ENCODE peak calls at places on chromosome 16, in eight cellular contexts. L is right cardiac atrium; J is nephron progenitor cell; D is non-pigmented ciliary epithelial cell; K is stimulated activated CD4-positive, alpha-beta T cell treated with anti-CD3 and anti-CD28 coated beads, Interleukin-1b, Interleukin-23, amount 100 ng/mL, for 24 hours; H is DMS153; T is GM23338; P is SHP77. N is an unnamed sample.

GRCh38 chr16:29992371-29992967 is 2.9 kb downstream of the HIRIP3 start:
- DNase-seq in L (peak; percentile 37), P (no peak), K (no peak), T (no peak), D (no peak), J (no peak), H (no peak), N (no peak)

GRCh38 chr16:80852261-80852872 is 48.0 kb upstream of the CDYL2 start:
- DNase-seq in P (peak; percentile 5), D (peak; percentile 1), K (peak; percentile 1), L (peak; percentile 39), T (peak; percentile 78), J (peak; percentile 21), H (no peak), N (peak; percentile 68)

GRCh38 chr16:86227041-86227440 is 283.3 kb upstream of the FOXF1 start:
- DNase-seq in T (no peak), K (no peak), P (no peak), H (no peak), D (no peak), J (no peak), L (no peak), N (no peak)

GRCh38 chr16:1734816-1735215 is 28.8 kb downstream of the MAPK8IP3 start:
- DNase-seq in L (no peak), T (no peak), D (no peak), K (no peak), J (no peak), P (no peak), H (no peak), N (no peak)

GRCh38 chr16:79598341-79599181 is 2.0 kb downstream of the MAF start:
- DNase-seq in K (no peak), D (no peak), J (peak; percentile 66), T (peak; percentile 71), P (peak; percentile 76), H (peak; percentile 46), L (peak; percentile 86), N (peak; percentile 60)

GRCh38 chr16:66260522-66261290 is 105.8 kb upstream of the CDH5 start:
- DNase-seq in K (no peak), D (no peak), L (peak; percentile 18), J (no peak), T (no peak), P (no peak), H (no peak), N (no peak)

GRCh38 chr16:89620406-89620841 is 7.0 kb downstream of the DPEP1 start:
- DNase-seq in D (no peak), T (no peak), K (no peak), L (no peak), J (no peak), P (no peak), H (no peak), N (no peak)

GRCh38 chr16:53829186-53829747 is 125.3 kb downstream of the FTO start:
- DNase-seq in T (no peak), K (no peak), P (no peak), D (no peak), L (no peak), J (no peak), H (no peak), N (no peak)

GRCh38 chr16:73171380-73171779 is 123.5 kb upstream of the ZFHX3 start:
- DNase-seq in K (no peak), P (no peak), D (no peak), L (no peak), T (no peak), H (peak; percentile 54), J (no peak), N (no peak)